ENCODE peak calls at places on chromosome 3, in ten cellular contexts. K is SK-N-SH, X is upper lobe of left lung, Y is GM23338, W is suprapubic skin, G is endothelial cell of umbilical vein, J is HCT116, O is HepG2, P is HL-60, Z is prostate gland. U is an unnamed sample.

GRCh38 chr3:180947761-180948390 is 35.4 kb downstream of the FXR1 start:
- DNase-seq in K (no peak), X (no peak), Y (no peak), W (no peak), G (no peak), J (no peak), O (no peak), P (peak), Z (no peak), U (no peak)

GRCh38 chr3:171379281-171379680 is 80.9 kb downstream of the TNIK start:
- DNase-seq in K (no peak), X (no peak), Y (no peak), W (no peak), G (no peak), J (no peak), O (no peak), P (no peak), Z (no peak), U (no peak)

GRCh38 chr3:52527039-52527731 is 6.5 kb downstream of the NT5DC2 start:
- DNase-seq in K (no peak), X (peak), Y (no peak), W (peak), G (no peak), J (no peak), O (no peak), P (no peak), Z (no peak), U (no peak)

GRCh38 chr3:71482771-71483170 is 100.8 kb downstream of the FOXP1 start:
- DNase-seq in K (no peak), X (no peak), Y (no peak), W (no peak), G (no peak), J (no peak), O (no peak), P (no peak), Z (no peak), U (no peak)

GRCh38 chr3:117036259-117036799 is 326.8 kb downstream of the TUSC7 start:
- DNase-seq in K (peak), X (no peak), Y (no peak), W (no peak), G (peak), J (no peak), O (no peak), P (peak), Z (no peak), U (no peak)

GRCh38 chr3:182258538-182259177 is 534.6 kb upstream of the ATP11B start:
- DNase-seq in K (peak), X (no peak), Y (peak), W (no peak), G (peak), J (peak), O (peak), P (no peak), Z (no peak), U (no peak)

GRCh38 chr3:5055352-5056004 is 66.6 kb upstream of the ARL8B start:
- DNase-seq in K (no peak), X (no peak), Y (no peak), W (no peak), G (no peak), J (no peak), O (no peak), P (peak), Z (no peak), U (no peak)

GRCh38 chr3:21654662-21655061 is 96.3 kb downstream of the ZNF385D start:
- DNase-seq in K (no peak), X (no peak), Y (no peak), W (no peak), G (no peak), J (no peak), O (no peak), P (no peak), Z (no peak), U (no peak)

GRCh38 chr3:52144034-52144795 is 10.0 kb downstream of the POC1A start:
- DNase-seq in K (peak), X (peak), Y (peak), W (peak), G (peak), J (peak), O (peak), P (peak), Z (peak), U (peak)

GRCh38 chr3:172982731-172983364 is 158.2 kb downstream of the SPATA16 start:
- DNase-seq in K (peak), X (no peak), Y (peak), W (no peak), G (peak), J (peak), O (no peak), P (no peak), Z (no peak), U (no peak)

GRCh38 chr3:13706886-13707285 is 158.0 kb downstream of the FBLN2 start:
- DNase-seq in K (no peak), X (no peak), Y (no peak), W (peak), G (no peak), J (no peak), O (no peak), P (no peak), Z (no peak), U (no peak)

GRCh38 chr3:115646027-115646690 is 22.8 kb downstream of the GAP43 start:
- DNase-seq in K (no peak), X (no peak), Y (no peak), W (no peak), G (no peak), J (no peak), O (no peak), P (no peak), Z (no peak), U (no peak)

GRCh38 chr3:20683912-20684311 is 497.9 kb upstream of the SGO1 start:
- DNase-seq in K (no peak), X (no peak), Y (no peak), W (no peak), G (peak), J (no peak), O (no peak), P (no peak), Z (no peak), U (no peak)

GRCh38 chr3:123431658-123432323 is 17.1 kb downstream of the ADCY5 start:
- DNase-seq in K (no peak), X (no peak), Y (no peak), W (no peak), G (no peak), J (no peak), O (no peak), P (no peak), Z (no peak), U (no peak)

GRCh38 chr3:126136428-126137220 is 43.8 kb downstream of the ALDH1L1 start:
- DNase-seq in K (peak), X (peak), Y (no peak), W (peak), G (no peak), J (no peak), O (no peak), P (no peak), Z (no peak), U (peak)

GRCh38 chr3:10387881-10388621 is 67.1 kb upstream of the SEC13 start:
- DNase-seq in K (no peak), X (no peak), Y (peak), W (no peak), G (no peak), J (no peak), O (no peak), P (no peak), Z (no peak), U (no peak)

GRCh38 chr3:24316887-24317383 is 177.7 kb downstream of the THRB start:
- DNase-seq in K (no peak), X (no peak), Y (no peak), W (no peak), G (no peak), J (no peak), O (peak), P (no peak), Z (no peak), U (peak)

GRCh38 chr3:152258448-152259302 is 10.1 kb upstream of the MBNL1 start:
- DNase-seq in K (no peak), X (no peak), Y (no peak), W (peak), G (peak), J (peak), O (peak), P (peak), Z (peak), U (peak)

GRCh38 chr3:183825380-183826161 is at the start of gene MAP6D1:
- DNase-seq in K (peak), X (peak), Y (peak), W (peak), G (peak), J (peak), O (no peak), P (peak), Z (peak), U (no peak)

GRCh38 chr3:123637131-123637530 is 52.3 kb upstream of the HACD2 start:
- DNase-seq in K (no peak), X (no peak), Y (peak), W (no peak), G (no peak), J (no peak), O (no peak), P (no peak), Z (no peak), U (no peak)

GRCh38 chr3:16516695-16517481 is 3.4 kb upstream of the RFTN1 start:
- DNase-seq in K (peak), X (no peak), Y (peak), W (no peak), G (peak), J (no peak), O (peak), P (no peak), Z (no peak), U (no peak)

GRCh38 chr3:13950042-13950441 is 70.2 kb upstream of the WNT7A start:
- DNase-seq in K (peak), X (no peak), Y (no peak), W (no peak), G (no peak), J (no peak), O (no peak), P (no peak), Z (no peak), U (no peak)

GRCh38 chr3:124084398-124084881 is 92.5 kb upstream of the ROPN1 start:
- DNase-seq in K (no peak), X (no peak), Y (no peak), W (no peak), G (no peak), J (no peak), O (no peak), P (no peak), Z (no peak), U (no peak)

GRCh38 chr3:152398495-152398894 is 129.8 kb downstream of the MBNL1 start:
- DNase-seq in K (no peak), X (no peak), Y (no peak), W (no peak), G (no peak), J (no peak), O (no peak), P (no peak), Z (no peak), U (no peak)

GRCh38 chr3:79255696-79256095 is 512.1 kb downstream of the ROBO1 start:
- DNase-seq in K (no peak), X (no peak), Y (no peak), W (no peak), G (no peak), J (no peak), O (no peak), P (peak), Z (no peak), U (no peak)

GRCh38 chr3:30349507-30349906 is 256.9 kb upstream of the TGFBR2 start:
- DNase-seq in K (no peak), X (no peak), Y (peak), W (no peak), G (peak), J (no peak), O (peak), P (no peak), Z (no peak), U (no peak)

GRCh38 chr3:10437272-10437994 is 68.0 kb downstream of the ATP2B2 start:
- DNase-seq in K (no peak), X (no peak), Y (no peak), W (no peak), G (peak), J (no peak), O (no peak), P (no peak), Z (no peak), U (no peak)

GRCh38 chr3:126515066-126515706 is 2.4 kb downstream of the UROC1 start:
- DNase-seq in K (no peak), X (no peak), Y (no peak), W (no peak), G (no peak), J (no peak), O (no peak), P (no peak), Z (no peak), U (no peak)

GRCh38 chr3:187101184-187102072 is 37.9 kb downstream of the RPL39L start:
- DNase-seq in K (peak), X (no peak), Y (no peak), W (no peak), G (peak), J (no peak), O (peak), P (peak), Z (no peak), U (peak)

GRCh38 chr3:29764059-29764458 is 483.2 kb downstream of the RBMS3 start:
- DNase-seq in K (no peak), X (no peak), Y (no peak), W (no peak), G (peak), J (no peak), O (no peak), P (no peak), Z (no peak), U (no peak)

GRCh38 chr3:130971208-130971607 is 55.4 kb downstream of the ASTE1 start:
- DNase-seq in K (no peak), X (no peak), Y (no peak), W (no peak), G (no peak), J (no peak), O (no peak), P (no peak), Z (no peak), U (no peak)

GRCh38 chr3:175940881-175941280 is 1081.7 kb downstream of the NAALADL2 start:
- DNase-seq in K (no peak), X (peak), Y (peak), W (no peak), G (no peak), J (no peak), O (peak), P (peak), Z (no peak), U (no peak)

GRCh38 chr3:71684752-71685151 is 40.5 kb downstream of the EIF4E3 start:
- DNase-seq in K (no peak), X (no peak), Y (no peak), W (no peak), G (peak), J (no peak), O (no peak), P (no peak), Z (peak), U (no peak)

GRCh38 chr3:70608434-70608833 is 296.0 kb upstream of the MDFIC2 start:
- DNase-seq in K (no peak), X (no peak), Y (no peak), W (no peak), G (no peak), J (no peak), O (no peak), P (no peak), Z (no peak), U (no peak)

GRCh38 chr3:128491071-128491899 is 1.7 kb downstream of the GATA2 start:
- DNase-seq in K (no peak), X (no peak), Y (no peak), W (peak), G (peak), J (no peak), O (no peak), P (no peak), Z (no peak), U (no peak)

GRCh38 chr3:128492353-128493220 is at the start of gene GATA2:
- DNase-seq in K (no peak), X (peak), Y (peak), W (peak), G (peak), J (no peak), O (no peak), P (no peak), Z (peak), U (no peak)

GRCh38 chr3:128490650-128491070 is 2.3 kb downstream of the GATA2 start:
- DNase-seq in K (no peak), X (no peak), Y (no peak), W (peak), G (peak), J (no peak), O (no peak), P (no peak), Z (no peak), U (no peak)

GRCh38 chr3:128493221-128494151 is 485 bp upstream of the GATA2 start:
- DNase-seq in K (peak), X (no peak), Y (no peak), W (peak), G (no peak), J (no peak), O (no peak), P (no peak), Z (no peak), U (no peak)

DNA sequence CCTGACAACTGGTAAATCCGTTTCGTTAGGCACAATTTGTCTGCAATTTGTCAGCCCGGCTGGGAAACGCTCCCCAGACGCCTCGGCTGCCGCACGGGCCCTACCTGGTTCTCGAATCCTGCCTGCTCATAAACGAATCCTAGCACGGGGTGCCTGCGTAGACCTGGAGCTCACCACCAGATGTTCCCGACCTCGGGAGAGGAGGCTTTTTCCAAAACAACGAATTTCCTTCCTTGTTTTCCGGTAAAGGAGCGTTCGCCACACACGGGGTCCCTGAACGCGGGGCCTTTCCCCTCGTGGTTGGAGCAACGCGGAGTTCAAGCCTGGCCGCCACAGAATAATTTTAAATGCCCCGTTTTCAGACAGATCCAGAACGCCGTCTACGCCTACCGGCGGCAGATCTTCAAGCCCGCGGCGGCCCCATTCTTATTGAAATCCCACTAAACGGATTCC is 1.1 kb downstream of the GATA2 start:
- DNase-seq in K (no peak), X (peak), Y (no peak), W (peak), G (peak), J (no peak), O (no peak), P (no peak), Z (no peak), U (no peak)
- TF ChIP-seq POLR2AphosphoS5 in K (peak), X (no peak), Y (no peak), W (peak), G (no peak), J (no peak), O (no peak), P (no peak), Z (no peak), U (no peak)

GRCh38 chr3:129343643-129344360 is 65.1 kb downstream of the HMCES start:
- DNase-seq in K (no peak), X (peak), Y (peak), W (no peak), G (no peak), J (peak), O (no peak), P (peak), Z (no peak), U (peak)
- TF ChIP-seq CTCF in K (no peak), X (peak), Y (peak), W (peak), G (peak), J (peak), O (peak), P (peak), Z (no peak), U (peak)

DNA sequence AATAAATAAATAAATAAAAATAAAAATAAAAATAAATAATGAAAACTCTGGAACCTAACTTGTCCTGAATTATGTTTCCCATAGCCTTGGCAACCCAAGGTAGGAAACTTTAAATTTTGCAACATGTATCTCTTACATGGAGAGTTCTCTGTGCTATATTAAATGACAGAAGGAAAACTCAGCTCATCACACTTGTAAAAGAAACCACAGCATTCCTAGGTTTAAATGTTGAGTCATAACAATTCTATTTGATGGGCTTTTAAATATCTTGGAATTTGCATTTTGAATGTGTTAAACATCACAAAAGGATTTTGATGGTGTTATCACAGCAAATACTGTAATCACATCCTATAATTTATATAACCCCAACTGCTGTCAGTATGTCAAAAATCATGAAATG is 144.2 kb downstream of the LRTM1 start:
- DNase-seq in K (no peak), X (no peak), Y (no peak), W (no peak), G (no peak), J (no peak), O (no peak), P (no peak), Z (no peak), U (no peak)
- TF ChIP-seq POLR2AphosphoS5 in K (no peak), X (no peak), Y (no peak), W (no peak), G (no peak), J (no peak), O (no peak), P (no peak), Z (no peak), U (no peak)

DNA sequence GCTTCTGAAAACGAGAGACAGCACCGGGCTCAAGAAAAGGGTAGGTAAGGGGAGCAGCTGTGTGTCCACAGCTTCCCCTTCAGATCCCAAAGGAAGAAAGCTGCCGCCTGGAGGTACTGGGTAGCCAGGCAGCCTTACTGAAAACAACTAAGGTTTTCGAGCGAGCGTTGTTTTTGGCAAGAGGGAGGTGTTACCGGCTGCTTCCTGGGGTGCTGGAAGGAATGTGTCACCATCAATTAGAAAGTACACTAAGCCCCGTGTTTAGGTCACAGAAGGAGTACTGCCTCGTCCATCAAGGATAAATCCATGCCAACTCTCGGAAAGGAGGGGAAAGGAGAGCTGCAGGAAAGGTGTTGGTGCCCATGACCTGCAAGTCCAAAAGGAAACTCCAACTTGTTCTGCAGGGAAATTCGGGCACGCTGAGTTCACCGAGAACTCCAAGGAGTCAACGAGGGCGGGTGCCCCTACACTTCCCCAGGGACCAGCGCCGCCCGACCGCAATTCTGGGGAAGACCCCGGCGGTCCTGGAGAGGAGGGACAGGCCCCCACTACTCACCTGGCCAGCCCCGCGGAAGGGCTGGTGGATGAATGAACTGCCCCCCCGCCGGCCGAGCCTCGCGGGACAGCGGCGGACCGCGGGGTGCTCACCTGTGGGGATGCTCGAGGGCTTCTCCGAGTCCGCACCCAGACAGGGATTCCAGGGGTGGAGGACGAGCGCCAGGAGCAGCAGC is 586 bp downstream of the PLOD2 start:
- DNase-seq in K (peak), X (no peak), Y (peak), W (peak), G (peak), J (peak), O (peak), P (no peak), Z (peak), U (peak)
- TF ChIP-seq CTCF in K (peak), X (no peak), Y (peak), W (peak), G (peak), J (peak), O (peak), P (no peak), Z (peak), U (peak)

DNA sequence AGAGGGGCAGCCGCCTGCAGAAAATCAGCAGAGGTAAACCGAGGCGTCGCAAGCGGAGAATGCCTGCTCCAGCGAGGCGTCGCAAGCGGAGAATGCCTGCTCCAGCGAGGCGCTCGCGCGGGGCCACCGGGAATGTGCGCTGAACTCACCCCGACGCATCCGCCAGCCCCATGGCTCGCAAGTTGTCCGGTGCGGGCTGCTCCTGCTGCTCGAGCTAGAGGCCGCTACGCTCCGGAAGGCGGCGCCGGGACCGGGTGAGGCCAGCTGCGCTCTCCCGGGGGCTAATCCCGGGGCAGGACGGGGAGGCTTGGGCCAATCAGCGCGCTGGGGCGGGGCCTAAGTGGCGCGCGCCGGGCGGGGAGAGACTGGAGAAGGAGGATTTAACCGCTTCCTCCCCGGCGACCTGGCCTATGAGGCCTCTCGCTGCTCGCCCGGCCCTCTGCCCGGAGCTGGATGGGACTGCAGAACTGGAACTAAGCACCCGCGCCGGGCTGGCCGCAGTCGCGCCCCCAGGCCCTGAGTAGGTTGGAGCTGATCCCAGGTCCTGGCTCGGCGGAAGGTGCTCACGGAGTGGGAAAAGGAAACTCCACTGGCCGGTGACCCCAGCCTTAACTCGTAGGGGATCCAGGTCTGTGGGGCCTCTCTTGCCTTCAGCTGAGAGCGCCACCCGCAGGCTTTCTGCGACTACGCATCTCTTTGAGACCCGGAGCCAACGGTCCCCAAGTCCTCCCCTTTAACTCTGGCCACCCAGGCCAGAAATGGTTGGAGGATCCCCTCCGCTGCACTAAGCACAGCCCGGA is at the start of gene SLC26A6:
- DNase-seq in K (peak), X (peak), Y (peak), W (peak), G (peak), J (peak), O (peak), P (peak), Z (peak), U (peak)
- TF ChIP-seq POLR2AphosphoS5 in K (peak), X (peak), Y (peak), W (no peak), G (peak), J (peak), O (peak), P (peak), Z (peak), U (peak)